ENCODE peak calls at places on chromosomes 12 and 14, in nine cellular contexts. U is heart right ventricle; Q is IMR-90; X is CD8-positive, alpha-beta memory T cell; S is SK-N-SH; A is PC-3; B is CD8-positive, alpha-beta T cell; E is tibial nerve; J is psoas muscle. N is an unnamed sample. For H3K4me1, the result is how much of the 10 kb centered on the place peaks cover.

GRCh38 chr14:54785778-54786160 is 116.9 kb downstream of the GCH1 start:
- DNase-seq in E (no peak), U (no peak), B (no peak), S (no peak), X (no peak), A (no peak), J (no peak), Q (no peak), N (no peak)

GRCh38 chr14:60311417-60311816 is 62.4 kb downstream of the PPM1A start:
- DNase-seq in X (no peak), B (no peak), Q (peak), A (peak), U (no peak), E (no peak), J (no peak), S (peak), N (no peak)

GRCh38 chr12:80643961-80644360 is 63.5 kb upstream of the MYF6 start:
- DNase-seq in Q (no peak), U (no peak), J (no peak), A (no peak), B (no peak), E (no peak), S (no peak), X (no peak), N (no peak)

GRCh38 chr14:61516957-61517356 is 178.4 kb upstream of the HIF1A start:
- DNase-seq in X (no peak), E (no peak), U (no peak), S (no peak), Q (no peak), J (no peak), A (peak), B (no peak), N (no peak)

GRCh38 chr14:90058876-90059458 is 2.8 kb upstream of the KCNK13 start:
- DNase-seq in J (no peak), X (no peak), Q (peak), S (no peak), A (no peak), U (no peak), B (no peak), E (no peak), N (no peak)

GRCh38 chr12:110917467-110917866 is 2.9 kb downstream of the MYL2 start:
- DNase-seq in A (peak), B (no peak), J (no peak), U (no peak), Q (peak), E (no peak), X (no peak), S (no peak), N (no peak)

GRCh38 chr12:45425426-45425825 is 209.5 kb downstream of the ANO6 start:
- DNase-seq in E (no peak), J (no peak), B (no peak), X (no peak), A (no peak), U (no peak), S (no peak), Q (peak), N (no peak)

GRCh38 chr12:31819427-31819826 is 90.6 kb upstream of the AMN1 start:
- DNase-seq in Q (no peak), A (no peak), B (no peak), U (no peak), S (no peak), J (no peak), X (no peak), E (no peak), N (no peak)

GRCh38 chr14:64409509-64409908 is 21.4 kb downstream of the MTHFD1 start:
- DNase-seq in X (no peak), B (no peak), A (no peak), Q (no peak), J (no peak), S (no peak), U (no peak), E (no peak), N (no peak)

GRCh38 chr12:30691122-30691879 is 4.4 kb downstream of the IPO8 start:
- DNase-seq in A (peak), J (peak), B (no peak), X (no peak), Q (peak), S (peak), E (no peak), U (no peak), N (no peak)

GRCh38 chr12:66751432-66752113 is 72.7 kb upstream of the GRIP1 start:
- DNase-seq in A (peak), E (no peak), B (no peak), U (no peak), Q (no peak), X (no peak), S (no peak), J (no peak), N (no peak)

GRCh38 chr12:10753066-10753465 is 29.9 kb upstream of the YBX3 start:
- DNase-seq in U (no peak), B (no peak), E (no peak), Q (peak), A (peak), S (no peak), X (no peak), J (no peak), N (no peak)

GRCh38 chr12:59239993-59240392 is 319.7 kb upstream of the LRIG3 start:
- DNase-seq in S (no peak), B (no peak), J (no peak), U (no peak), E (no peak), X (no peak), A (no peak), Q (no peak), N (no peak)

GRCh38 chr12:75479963-75480461 is 543 bp upstream of the GLIPR1 start:
- DNase-seq in S (no peak), X (no peak), J (no peak), Q (peak), U (no peak), B (no peak), E (no peak), A (peak), N (no peak)

GRCh38 chr12:45421736-45422135 is 205.8 kb downstream of the ANO6 start:
- DNase-seq in B (no peak), J (no peak), X (no peak), A (no peak), S (no peak), Q (no peak), U (no peak), E (no peak), N (no peak)

GRCh38 chr12:100797246-100797645 is 2.7 kb downstream of the ANO4 start:
- DNase-seq in A (no peak), U (no peak), S (no peak), Q (no peak), E (no peak), J (no peak), X (no peak), B (no peak), N (no peak)

GRCh38 chr12:124411291-124411878 is 116.5 kb downstream of the RFLNA start:
- DNase-seq in S (peak), A (peak), J (peak), U (no peak), E (peak), X (no peak), B (no peak), Q (peak), N (peak)

GRCh38 chr14:90512332-90512951 is 115.6 kb downstream of the CALM1 start:
- DNase-seq in E (no peak), U (no peak), Q (no peak), J (no peak), B (no peak), A (peak), X (no peak), S (no peak), N (no peak)

GRCh38 chr12:70919597-70920035 is 922 bp downstream of the PTPRR start:
- DNase-seq in J (no peak), E (no peak), U (no peak), S (peak), X (no peak), Q (no peak), A (no peak), B (no peak), N (no peak)

GRCh38 chr14:84197704-84198103 is 1332.2 kb upstream of the FLRT2 start:
- DNase-seq in X (no peak), J (no peak), Q (no peak), S (no peak), A (no peak), U (no peak), B (no peak), E (no peak), N (no peak)

GRCh38 chr12:26548227-26548626 is 284.8 kb downstream of the ITPR2 start:
- DNase-seq in E (no peak), B (no peak), S (peak), Q (no peak), X (no peak), U (no peak), J (no peak), A (no peak), N (no peak)

GRCh38 chr14:92659765-92660561 is 88.5 kb downstream of the LGMN start:
- DNase-seq in Q (no peak), B (no peak), A (no peak), X (no peak), U (no peak), E (no peak), J (no peak), S (no peak), N (no peak)

GRCh38 chr14:102500190-102500661 is 9.3 kb downstream of the ANKRD9 start:
- DNase-seq in B (no peak), X (no peak), S (no peak), J (peak), A (no peak), Q (peak), U (peak), E (no peak), N (peak)

GRCh38 chr12:121529184-121529583 is 51.6 kb downstream of the KDM2B start:
- DNase-seq in S (no peak), J (no peak), U (no peak), X (no peak), B (no peak), A (no peak), Q (no peak), E (no peak), N (no peak)

GRCh38 chr12:79674629-79675028 is 16.1 kb downstream of the PAWR start:
- DNase-seq in J (no peak), B (no peak), E (no peak), A (peak), X (no peak), S (no peak), Q (peak), U (no peak), N (no peak)

GRCh38 chr14:64736271-64737131 is 32.3 kb downstream of the PLEKHG3 start:
- DNase-seq in B (no peak), E (no peak), U (peak), X (no peak), Q (no peak), S (no peak), A (no peak), J (peak), N (peak)

GRCh38 chr14:105013150-105013787 is 7.6 kb downstream of the CDCA4 start:
- DNase-seq in S (peak), X (no peak), Q (peak), A (no peak), E (no peak), U (peak), J (no peak), B (no peak), N (no peak)

GRCh38 chr12:92341333-92341691 is 195.7 kb upstream of the BTG1 start:
- DNase-seq in X (no peak), J (no peak), Q (no peak), S (no peak), U (no peak), B (no peak), A (no peak), E (no peak), N (no peak)

GRCh38 chr12:56332512-56333196 is 1.1 kb downstream of the PAN2 start:
- DNase-seq in E (no peak), U (no peak), Q (no peak), S (no peak), B (no peak), A (no peak), J (no peak), X (no peak), N (no peak)

GRCh38 chr12:58443273-58443980 is 476.9 kb downstream of the LRIG3 start:
- DNase-seq in X (no peak), U (no peak), E (no peak), Q (peak), B (no peak), A (peak), S (peak), J (no peak), N (no peak)

GRCh38 chr12:25200703-25201102 is 5.7 kb downstream of the ETFRF1 start:
- DNase-seq in E (no peak), U (no peak), J (no peak), Q (peak), X (no peak), B (no peak), A (no peak), S (no peak), N (no peak)

GRCh38 chr12:63844391-63845341 is at the start of gene SRGAP1:
- DNase-seq in A (peak), E (peak), X (no peak), B (no peak), U (peak), Q (peak), J (peak), S (peak), N (peak)

GRCh38 chr12:47894068-47894467 is 10.7 kb downstream of the VDR start:
- DNase-seq in J (no peak), U (no peak), X (no peak), Q (no peak), S (no peak), B (no peak), E (no peak), A (no peak), N (no peak)

GRCh38 chr12:47896022-47896421 is 8.8 kb downstream of the VDR start:
- DNase-seq in A (no peak), Q (no peak), J (no peak), B (no peak), X (no peak), U (no peak), E (no peak), S (no peak), N (no peak)

GRCh38 chr12:47891356-47891755 is 13.4 kb downstream of the VDR start:
- DNase-seq in E (no peak), J (no peak), B (no peak), A (no peak), U (no peak), Q (no peak), S (no peak), X (no peak), N (no peak)

GRCh38 chr12:47894652-47895051 is 10.1 kb downstream of the VDR start:
- DNase-seq in X (no peak), E (no peak), S (no peak), Q (no peak), J (no peak), A (no peak), B (no peak), U (no peak), N (no peak)

DNA sequence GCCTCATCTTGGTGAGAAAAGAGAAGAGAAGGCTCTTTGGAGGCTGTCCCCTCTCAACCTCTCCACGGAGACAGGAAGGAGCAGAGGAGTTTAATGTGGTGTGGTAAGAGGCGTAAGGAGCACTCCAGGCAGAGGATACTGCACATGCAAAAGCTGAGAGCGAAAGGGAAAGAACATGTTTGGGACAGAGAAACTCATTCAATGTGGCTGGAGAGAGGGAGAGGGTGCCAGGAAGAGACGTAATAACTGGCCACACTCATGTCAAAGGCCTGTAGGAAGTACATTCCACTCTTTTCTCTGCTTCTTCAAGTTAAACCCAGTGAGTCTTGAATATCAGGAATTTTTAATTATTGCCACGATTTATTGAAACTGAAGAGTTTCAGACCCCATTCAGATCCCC is 12.0 kb downstream of the VDR start:
- DNase-seq in J (no peak), U (no peak), E (no peak), Q (peak), X (no peak), B (no peak), A (no peak), S (no peak), N (no peak)
- H3K4me1 ChIP-seq in J (under half), U (under half), E (under half), Q (under half), X (under half), B (under half), A (under half), S (under half), N (under half)

DNA sequence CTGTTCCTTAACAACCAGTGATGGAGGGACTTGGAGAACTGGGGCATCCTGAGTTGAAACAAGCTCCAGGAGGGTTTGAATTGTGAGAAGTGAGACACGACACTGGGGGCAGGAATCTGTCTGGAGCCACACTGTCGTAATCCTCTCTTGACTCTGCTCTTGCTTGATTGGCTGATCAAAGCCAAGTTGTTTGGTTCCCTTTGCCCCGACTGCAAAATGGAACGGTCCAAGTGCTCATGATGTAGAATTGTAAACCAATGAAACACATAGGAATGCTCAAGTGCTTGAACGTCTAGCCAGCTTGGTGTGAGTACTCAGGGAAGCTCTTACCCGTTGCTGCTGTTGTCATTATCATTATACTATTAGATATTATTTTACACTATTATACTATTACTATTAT is 98.1 kb downstream of the TMEM132C start:
- DNase-seq in U (no peak), S (no peak), B (no peak), Q (no peak), X (no peak), E (no peak), J (no peak), A (no peak), N (no peak)
- H3K4me3 ChIP-seq in U (peak), S (no peak), B (no peak), Q (no peak), X (no peak), E (no peak), J (no peak), A (no peak), N (no peak)

DNA sequence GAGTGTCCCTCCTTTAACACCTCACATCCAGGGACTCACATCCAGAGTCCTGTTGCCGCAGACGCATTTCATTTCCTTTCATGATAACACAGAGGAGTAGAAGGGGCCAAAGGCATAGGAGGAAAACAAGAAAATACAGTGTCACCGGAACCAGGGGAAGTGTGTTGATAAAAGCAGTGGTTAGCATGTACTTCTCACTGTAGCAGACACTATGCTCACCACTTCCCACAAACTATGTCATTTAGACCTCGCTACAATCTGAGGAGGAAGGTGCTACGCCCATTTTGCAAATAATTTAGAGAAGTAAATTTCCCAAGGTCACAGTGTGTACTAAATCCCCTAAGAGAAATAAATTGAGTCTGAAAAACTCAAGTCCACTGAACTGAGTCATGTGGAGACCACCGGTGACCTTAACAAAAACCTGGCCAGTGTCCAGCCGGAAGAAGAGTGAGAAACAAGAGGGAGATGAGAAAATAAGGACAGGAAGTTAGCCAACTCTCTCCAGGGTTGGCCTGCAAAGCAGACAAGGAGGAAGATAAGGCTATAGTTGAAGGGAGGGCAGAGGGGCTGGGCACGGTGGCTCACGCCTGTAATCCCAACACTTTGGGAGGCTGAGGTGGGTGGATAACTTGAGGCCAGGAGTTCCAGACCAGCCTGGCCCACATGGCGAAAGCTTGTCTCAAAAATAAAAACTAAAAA is 25.8 kb upstream of the TMCC3 start:
- DNase-seq in S (no peak), E (peak), Q (no peak), X (peak), A (no peak), U (no peak), B (no peak), J (no peak), N (peak)
- H3K27ac ChIP-seq in S (no peak), E (no peak), Q (no peak), X (peak), A (no peak), U (peak), B (peak), J (no peak), N (no peak)

GRCh38 chr12:6229224-6229748 is 29.1 kb downstream of the CD9 start:
- DNase-seq in E (no peak), Q (no peak), X (no peak), S (no peak), J (peak), U (no peak), A (peak), B (no peak), N (no peak)
- H3K4me1 ChIP-seq in E (half or more), Q (under half), X (under half), S (under half), J (half or more), U (half or more), A (half or more), B (under half), N (under half)

GRCh38 chr14:23353433-23353780 is 720 bp upstream of the SLC22A17 start:
- DNase-seq in B (no peak), Q (no peak), S (no peak), J (no peak), E (no peak), X (no peak), A (no peak), U (no peak), N (no peak)
- H3K4me3 ChIP-seq in B (no peak), Q (no peak), S (no peak), J (no peak), E (no peak), X (no peak), A (no peak), U (no peak), N (no peak)